ENCODE peak calls at places on chromosomes 16 and 17, in seven cellular contexts. B is H1, R is mesendoderm, V is neuronal stem cell, L is H9, Q is IMR-90, W is trophoblast cell. T is an unnamed sample.

GRCh38 chr16:55645986-55646385 is 9.8 kb upstream of the SLC6A2 start:
- DNase-seq in L (peak), B (peak), W (peak), V (no peak), R (peak), Q (no peak), T (no peak)

GRCh38 chr16:86471896-86472295 is 38.4 kb upstream of the FOXF1 start:
- DNase-seq in R (no peak), W (no peak), B (no peak), V (no peak), Q (peak), L (no peak), T (no peak)

GRCh38 chr16:49407873-49408565 is 34.4 kb downstream of the C16orf78 start:
- DNase-seq in Q (peak), R (peak), W (peak), B (peak), V (peak), L (peak), T (peak)

GRCh38 chr17:64103751-64104364 is 26.1 kb downstream of the ERN1 start:
- DNase-seq in R (no peak), L (no peak), V (no peak), B (no peak), Q (peak), W (peak), T (peak)

GRCh38 chr17:49692751-49693150 is 14.9 kb upstream of the SPOP start:
- DNase-seq in W (no peak), V (no peak), R (no peak), B (no peak), L (no peak), Q (no peak), T (no peak)

GRCh38 chr17:37849617-37849972 is 74.6 kb upstream of the TBC1D3K start:
- DNase-seq in R (no peak), Q (no peak), L (no peak), B (no peak), V (no peak), W (no peak), T (no peak)

GRCh38 chr16:69440236-69440635 is 15.8 kb downstream of the CYB5B start:
- DNase-seq in L (no peak), W (no peak), V (no peak), Q (no peak), B (no peak), R (no peak), T (no peak)

GRCh38 chr17:38725066-38725465 is 5.1 kb upstream of the CISD3 start:
- DNase-seq in Q (no peak), L (no peak), B (no peak), W (no peak), V (no peak), R (no peak), T (no peak)

GRCh38 chr17:38543403-38544174 is 62.2 kb downstream of the SRCIN1 start:
- DNase-seq in L (no peak), W (no peak), B (peak), R (no peak), Q (no peak), V (no peak), T (no peak)

GRCh38 chr17:28727727-28728363 is 743 bp upstream of the NEK8 start:
- DNase-seq in B (peak), L (peak), R (peak), V (peak), Q (peak), W (peak), T (peak)

GRCh38 chr16:80027007-80027965 is 426.7 kb upstream of the MAF start:
- DNase-seq in L (peak), Q (peak), R (peak), V (no peak), B (no peak), W (peak), T (peak)

GRCh38 chr16:49262501-49262900 is 19.1 kb downstream of the CBLN1 start:
- DNase-seq in R (no peak), Q (no peak), V (no peak), L (no peak), W (no peak), B (no peak), T (no peak)

DNA sequence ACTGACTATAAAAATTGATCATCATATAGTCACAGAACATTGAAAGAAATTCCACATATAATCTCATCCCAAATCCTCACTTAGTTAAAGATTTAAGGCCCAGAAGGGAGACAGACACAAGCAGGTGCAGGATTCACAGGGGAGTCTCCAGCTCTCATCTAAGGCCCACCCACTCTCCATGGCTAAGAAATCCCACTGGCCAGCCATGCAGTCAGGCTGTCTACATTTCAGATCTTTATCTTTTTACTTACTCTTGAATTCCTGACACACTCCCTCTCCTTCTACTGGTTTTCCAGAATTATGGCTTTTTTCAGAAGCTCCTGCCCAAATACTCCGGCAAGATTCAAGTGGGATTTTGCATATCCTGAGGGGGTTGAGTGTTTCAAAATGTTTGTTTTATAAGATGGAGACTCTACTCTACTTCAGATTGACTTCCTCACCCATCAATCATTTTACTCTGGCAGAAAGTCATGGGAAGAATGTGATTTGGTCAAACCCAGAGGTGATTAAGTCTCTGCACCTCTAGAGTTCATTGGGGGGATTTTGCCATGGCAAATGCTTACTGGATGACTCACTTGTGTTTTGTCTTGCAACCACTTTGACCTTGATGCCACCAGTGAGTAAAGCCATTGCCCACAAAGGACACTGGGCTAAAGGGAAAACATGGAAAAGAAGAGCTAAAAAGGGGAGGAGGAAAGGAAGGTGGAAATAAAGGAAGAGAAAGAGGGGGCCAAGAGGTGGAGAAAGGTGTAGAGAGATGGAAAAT is 688.8 kb upstream of the SALL1 start:
- DNase-seq in B (no peak), R (peak), V (no peak), W (no peak), L (no peak), Q (peak), T (peak)
- H2BK5ac ChIP-seq in B (no peak), R (no peak), V (no peak), W (no peak), L (no peak), Q (no peak), T (no peak)

GRCh38 chr17:57740225-57740528 is 4.9 kb downstream of the CCDC182 start:
- DNase-seq in W (no peak), V (no peak), Q (no peak), R (no peak), B (no peak), L (no peak), T (no peak)
- H2BK5ac ChIP-seq in W (no peak), V (no peak), Q (no peak), R (no peak), B (no peak), L (no peak), T (no peak)

GRCh38 chr17:17377568-17377967 is 74.4 kb downstream of the NT5M start:
- DNase-seq in Q (no peak), L (no peak), W (no peak), V (no peak), B (no peak), R (no peak), T (no peak)
- H2BK5ac ChIP-seq in Q (no peak), L (no peak), W (no peak), V (no peak), B (no peak), R (no peak), T (no peak)

DNA sequence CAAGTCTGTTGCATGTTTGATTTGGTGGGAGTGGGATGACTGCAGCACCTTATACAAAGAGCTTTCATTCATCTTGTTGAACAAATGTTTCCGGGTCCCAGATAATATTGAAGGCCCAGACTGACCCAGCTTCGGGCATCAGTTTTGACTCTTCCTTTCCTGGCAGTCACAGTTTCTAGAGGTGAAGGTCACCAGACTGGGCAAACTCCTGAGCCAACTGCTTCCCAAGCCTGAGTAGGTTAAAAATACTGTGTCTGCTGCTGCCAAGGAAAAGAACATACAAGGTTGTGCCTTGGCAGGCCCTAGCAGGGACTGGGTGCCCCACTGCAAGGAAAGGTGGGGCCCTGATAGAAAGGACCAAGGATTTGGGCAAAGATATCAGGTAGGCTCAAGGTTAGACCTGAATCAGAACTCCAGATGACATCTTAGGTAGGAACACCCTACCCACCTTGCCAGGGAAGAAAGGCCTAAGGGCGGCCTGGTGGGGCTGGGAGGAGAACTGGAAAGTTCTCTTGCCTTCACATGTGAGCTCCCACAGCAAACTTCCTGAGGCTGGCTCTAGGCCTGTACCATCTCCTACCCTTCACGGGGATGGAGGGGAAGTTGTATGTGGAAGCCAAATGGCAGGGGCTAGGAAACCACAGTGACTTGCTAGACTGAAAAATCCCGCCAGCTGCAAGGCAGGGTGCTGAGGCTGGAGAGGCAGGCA is 4.6 kb upstream of the KAT8 start:
- DNase-seq in L (no peak), W (no peak), B (no peak), Q (no peak), R (no peak), V (no peak), T (no peak)
- H2BK5ac ChIP-seq in L (no peak), W (no peak), B (no peak), Q (no peak), R (no peak), V (no peak), T (no peak)

GRCh38 chr17:41424111-41424635 is at the start of gene KRT37:
- DNase-seq in V (no peak), W (no peak), L (no peak), R (no peak), Q (no peak), B (no peak), T (no peak)
- H2BK5ac ChIP-seq in V (peak), W (no peak), L (no peak), R (no peak), Q (no peak), B (no peak), T (no peak)

GRCh38 chr16:83619381-83620150 is 188.2 kb upstream of the HSBP1 start:
- DNase-seq in V (no peak), L (peak), B (no peak), Q (no peak), R (no peak), W (no peak), T (no peak)

GRCh38 chr16:83615981-83616380 is 191.8 kb upstream of the HSBP1 start:
- DNase-seq in W (no peak), L (peak), V (no peak), B (no peak), Q (no peak), R (no peak), T (peak)

GRCh38 chr16:83615131-83615530 is 192.6 kb upstream of the HSBP1 start:
- DNase-seq in V (no peak), B (no peak), L (peak), W (no peak), R (no peak), Q (no peak), T (peak)

DNA sequence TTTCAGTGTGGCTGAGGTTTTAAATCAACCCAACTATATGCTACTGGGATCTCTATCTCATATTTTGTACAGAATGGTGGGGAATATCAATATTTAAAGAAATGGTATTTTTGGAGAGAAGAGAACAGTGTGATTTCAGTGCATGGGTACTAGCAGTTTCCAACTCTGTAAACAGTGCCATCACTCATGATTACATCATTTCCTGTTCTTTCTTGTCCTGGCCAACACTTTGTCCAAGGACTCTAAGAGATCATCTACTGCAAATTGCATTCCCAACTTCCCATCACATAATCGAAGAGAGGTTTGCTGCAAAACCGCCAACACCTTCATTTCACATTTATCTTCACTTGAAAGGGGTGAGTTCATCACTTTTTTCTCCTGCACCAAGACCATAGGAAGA is 192.2 kb upstream of the HSBP1 start:
- DNase-seq in R (no peak), L (no peak), Q (peak), V (no peak), B (no peak), W (no peak), T (peak)
- H2BK5ac ChIP-seq in R (no peak), L (no peak), Q (no peak), V (no peak), B (no peak), W (no peak), T (no peak)

GRCh38 chr16:5214466-5214865 is 116.9 kb upstream of the EEF2KMT start:
- DNase-seq in L (no peak), B (no peak), R (no peak), W (no peak), V (no peak), Q (no peak), T (no peak)

GRCh38 chr16:5215911-5216310 is 118.3 kb upstream of the EEF2KMT start:
- DNase-seq in V (peak), R (peak), W (no peak), Q (no peak), L (no peak), B (no peak), T (no peak)

GRCh38 chr16:5220705-5221104 is 123.1 kb upstream of the EEF2KMT start:
- DNase-seq in B (no peak), W (no peak), R (no peak), Q (no peak), L (no peak), V (no peak), T (no peak)

DNA sequence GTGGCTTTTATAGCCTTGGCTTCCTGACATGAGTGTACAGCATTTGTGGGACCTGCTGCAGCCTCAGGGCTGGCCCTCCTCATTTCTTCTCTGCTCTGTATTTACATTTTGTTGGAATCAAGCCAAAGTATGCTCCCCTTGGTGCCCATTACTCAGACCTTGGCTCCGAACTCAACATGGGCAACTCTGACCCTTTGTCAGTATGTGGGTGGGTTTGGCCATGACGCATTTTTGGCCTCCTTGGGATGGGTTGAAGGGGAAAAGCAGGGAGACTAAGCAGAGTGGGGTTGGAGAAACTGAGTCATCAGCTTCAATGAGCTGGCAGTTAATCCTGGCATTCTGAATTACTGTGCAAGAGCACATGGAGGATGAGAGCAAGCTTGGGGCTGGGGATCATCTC is 119.1 kb upstream of the EEF2KMT start:
- DNase-seq in W (no peak), Q (no peak), R (no peak), L (no peak), V (no peak), B (no peak), T (no peak)
- H2BK5ac ChIP-seq in W (no peak), Q (no peak), R (no peak), L (no peak), V (no peak), B (no peak), T (no peak)

T was measured in mesenchymal stem cell.